ENCODE peak calls at places on chromosomes 6 and 20, in five cellular contexts. M, O, I, T and E are unnamed samples.

GRCh38 chr20:58995461-58996225 is 11.4 kb downstream of the CTSZ start:
- DNase-seq in M (no peak), O (no peak), I (no peak), T (no peak), E (no peak)

GRCh38 chr6:52517502-52518278 is 59.2 kb downstream of the TRAM2 start:
- DNase-seq in M (peak), O (peak), I (peak), T (peak), E (peak)

GRCh38 chr6:3732345-3733141 is 19.0 kb downstream of the PXDC1 start:
- DNase-seq in M (no peak), O (peak), I (peak), T (peak), E (peak)

GRCh38 chr6:106511274-106512047 is 117.8 kb downstream of the RTN4IP1 start:
- DNase-seq in M (no peak), O (peak), I (no peak), T (peak), E (no peak)

GRCh38 chr6:85494551-85495337 is 44.9 kb downstream of the NT5E start:
- DNase-seq in M (no peak), O (no peak), I (no peak), T (peak), E (no peak)

GRCh38 chr6:146905313-146905712 is 298.9 kb upstream of the STXBP5 start:
- DNase-seq in M (no peak), O (peak), I (no peak), T (peak), E (no peak)

GRCh38 chr6:70973591-70973990 is 16.7 kb upstream of the B3GAT2 start:
- DNase-seq in M (no peak), O (no peak), I (no peak), T (no peak), E (no peak)

GRCh38 chr6:108690326-108691000 is 129.7 kb downstream of the FOXO3 start:
- DNase-seq in M (no peak), O (peak), I (no peak), T (peak), E (no peak)

GRCh38 chr20:20849126-20849525 is 136.7 kb upstream of the RALGAPA2 start:
- DNase-seq in M (no peak), O (no peak), I (peak), T (no peak), E (no peak)

GRCh38 chr6:99521557-99522286 is 6.5 kb upstream of the USP45 start:
- DNase-seq in M (no peak), O (peak), I (no peak), T (peak), E (peak)

GRCh38 chr6:73388800-73389512 is 5.7 kb upstream of the DDX43 start:
- DNase-seq in M (peak), O (peak), I (peak), T (peak), E (peak)

GRCh38 chr6:15063253-15063853 is 182.5 kb upstream of the JARID2 start:
- DNase-seq in M (no peak), O (no peak), I (no peak), T (peak), E (no peak)

GRCh38 chr20:49278817-49279676 is 1.2 kb upstream of the ZNFX1 start:
- DNase-seq in M (no peak), O (no peak), I (no peak), T (no peak), E (peak)

GRCh38 chr20:48139262-48140041 is 354.2 kb upstream of the SULF2 start:
- DNase-seq in M (no peak), O (no peak), I (no peak), T (peak), E (peak)

GRCh38 chr20:3473944-3474343 is 3.1 kb downstream of the ATRN start:
- DNase-seq in M (no peak), O (no peak), I (no peak), T (no peak), E (no peak)

GRCh38 chr6:3561745-3562144 is 104.9 kb upstream of the SLC22A23 start:
- DNase-seq in M (no peak), O (no peak), I (no peak), T (peak), E (no peak)

GRCh38 chr20:35912877-35913276 is 41.4 kb downstream of the SCAND1 start:
- DNase-seq in M (no peak), O (no peak), I (no peak), T (no peak), E (no peak)

GRCh38 chr20:40640667-40641066 is 48.4 kb downstream of the MAFB start:
- DNase-seq in M (no peak), O (no peak), I (no peak), T (no peak), E (no peak)

GRCh38 chr6:148423601-148424270 is 81.1 kb downstream of the SASH1 start:
- DNase-seq in M (no peak), O (no peak), I (no peak), T (peak), E (no peak)

GRCh38 chr6:24933868-24934401 is 1.8 kb downstream of the RIPOR2 start:
- DNase-seq in M (no peak), O (no peak), I (no peak), T (peak), E (peak)